ENCODE peak calls at places on chromosome 18, in seven cellular contexts. O is stomach, W is transverse colon, E is HepG2, S is K562, M is upper lobe of left lung, Z is GM12878. D is an unnamed sample.

GRCh38 chr18:70499218-70499691 is 210.4 kb downstream of the SOCS6 start:
- DNase-seq in O (no peak), W (no peak), E (no peak), S (no peak), M (peak; percentile 75), Z (no peak), D (no peak)

GRCh38 chr18:44945847-44946490 is 265.3 kb downstream of the SETBP1 start:
- DNase-seq in O (no peak), W (no peak), E (no peak), S (no peak), M (no peak), Z (no peak), D (no peak)

GRCh38 chr18:4869101-4869500 is 328.0 kb downstream of the AKAIN1 start:
- DNase-seq in O (no peak), W (no peak), E (no peak), S (no peak), M (no peak), Z (no peak), D (no peak)

GRCh38 chr18:46320928-46321855 is 217.0 kb downstream of the HAUS1 start:
- DNase-seq in O (no peak), W (no peak), E (no peak), S (no peak), M (no peak), Z (no peak), D (no peak)

GRCh38 chr18:36349552-36349951 is 52.0 kb downstream of the FHOD3 start:
- DNase-seq in O (no peak), W (no peak), E (no peak), S (no peak), M (no peak), Z (no peak), D (peak; percentile 74)

GRCh38 chr18:51361130-51361860 is 163.8 kb upstream of the MEX3C start:
- DNase-seq in O (no peak), W (no peak), E (peak; percentile 60), S (no peak), M (no peak), Z (peak; percentile 11), D (no peak)

GRCh38 chr18:59052965-59053960 is 86.4 kb upstream of the SEC11C start:
- DNase-seq in O (peak; percentile 40), W (no peak), E (no peak), S (no peak), M (no peak), Z (no peak), D (no peak)

GRCh38 chr18:43888601-43889000 is 611.3 kb upstream of the SYT4 start:
- DNase-seq in O (no peak), W (no peak), E (no peak), S (no peak), M (no peak), Z (no peak), D (no peak)

GRCh38 chr18:47247036-47247832 is 4.2 kb downstream of the SKOR2 start:
- DNase-seq in O (no peak), W (no peak), E (no peak), S (no peak), M (peak; percentile 83), Z (no peak), D (no peak)

GRCh38 chr18:10661333-10661732 is 135.5 kb downstream of the NAPG start:
- DNase-seq in O (no peak), W (no peak), E (no peak), S (no peak), M (no peak), Z (no peak), D (no peak)

GRCh38 chr18:72197598-72197997 is 346.5 kb downstream of the CBLN2 start:
- DNase-seq in O (no peak), W (no peak), E (no peak), S (no peak), M (no peak), Z (no peak), D (no peak)

GRCh38 chr18:32772580-32773186 is at the start of gene KLHL14:
- DNase-seq in O (no peak), W (no peak), E (no peak), S (no peak), M (no peak), Z (no peak), D (no peak)

GRCh38 chr18:64201781-64202180 is 52.9 kb upstream of the LINC00305 start:
- DNase-seq in O (no peak), W (no peak), E (no peak), S (no peak), M (no peak), Z (no peak), D (no peak)

GRCh38 chr18:28189400-28190239 is 12.7 kb upstream of the CDH2 start:
- DNase-seq in O (peak; percentile 58), W (no peak), E (peak; percentile 54), S (peak; percentile 48), M (no peak), Z (peak; percentile 5), D (no peak)

GRCh38 chr18:22169889-22170420 is 566 bp downstream of the GATA6 start:
- DNase-seq in O (no peak), W (no peak), E (peak; percentile 7), S (peak; percentile 35), M (peak; percentile 90), Z (no peak), D (peak; percentile 89)

GRCh38 chr18:78780719-78781600 is 198.7 kb upstream of the SALL3 start:
- DNase-seq in O (peak; percentile 17), W (no peak), E (no peak), S (no peak), M (peak; percentile 69), Z (no peak), D (no peak)

GRCh38 chr18:71212222-71212621 is 923.4 kb downstream of the SOCS6 start:
- DNase-seq in O (no peak), W (no peak), E (no peak), S (no peak), M (peak; percentile 54), Z (no peak), D (no peak)

GRCh38 chr18:14978962-14979535 is 231.1 kb downstream of the ANKRD30B start:
- DNase-seq in O (no peak), W (peak; percentile 59), E (peak; percentile 23), S (peak; percentile 5), M (no peak), Z (no peak), D (peak; percentile 79)

GRCh38 chr18:31512203-31512764 is 14.3 kb downstream of the DSG2 start:
- DNase-seq in O (peak; percentile 32), W (peak; percentile 84), E (peak; percentile 97), S (no peak), M (no peak), Z (no peak), D (no peak)

GRCh38 chr18:34991561-34991960 is 49.7 kb upstream of the MAPRE2 start:
- DNase-seq in O (no peak), W (no peak), E (no peak), S (no peak), M (no peak), Z (no peak), D (no peak)

GRCh38 chr18:31740180-31740579 is 20.5 kb downstream of the SLC25A52 start:
- DNase-seq in O (peak; percentile 39), W (no peak), E (no peak), S (no peak), M (no peak), Z (no peak), D (no peak)

GRCh38 chr18:48594725-48595124 is 55.9 kb downstream of the CTIF start:
- DNase-seq in O (no peak), W (no peak), E (no peak), S (no peak), M (no peak), Z (no peak), D (no peak)

GRCh38 chr18:61581578-61582204 is 248.5 kb downstream of the CDH20 start:
- DNase-seq in O (peak; percentile 86), W (peak; percentile 79), E (peak; percentile 14), S (peak; percentile 76), M (peak; percentile 91), Z (no peak), D (peak; percentile 94)
- TF ChIP-seq POLR2AphosphoS5 in O (no peak), W (no peak), E (no peak), S (no peak), M (no peak), Z (no peak), D (peak; percentile 22)

DNA sequence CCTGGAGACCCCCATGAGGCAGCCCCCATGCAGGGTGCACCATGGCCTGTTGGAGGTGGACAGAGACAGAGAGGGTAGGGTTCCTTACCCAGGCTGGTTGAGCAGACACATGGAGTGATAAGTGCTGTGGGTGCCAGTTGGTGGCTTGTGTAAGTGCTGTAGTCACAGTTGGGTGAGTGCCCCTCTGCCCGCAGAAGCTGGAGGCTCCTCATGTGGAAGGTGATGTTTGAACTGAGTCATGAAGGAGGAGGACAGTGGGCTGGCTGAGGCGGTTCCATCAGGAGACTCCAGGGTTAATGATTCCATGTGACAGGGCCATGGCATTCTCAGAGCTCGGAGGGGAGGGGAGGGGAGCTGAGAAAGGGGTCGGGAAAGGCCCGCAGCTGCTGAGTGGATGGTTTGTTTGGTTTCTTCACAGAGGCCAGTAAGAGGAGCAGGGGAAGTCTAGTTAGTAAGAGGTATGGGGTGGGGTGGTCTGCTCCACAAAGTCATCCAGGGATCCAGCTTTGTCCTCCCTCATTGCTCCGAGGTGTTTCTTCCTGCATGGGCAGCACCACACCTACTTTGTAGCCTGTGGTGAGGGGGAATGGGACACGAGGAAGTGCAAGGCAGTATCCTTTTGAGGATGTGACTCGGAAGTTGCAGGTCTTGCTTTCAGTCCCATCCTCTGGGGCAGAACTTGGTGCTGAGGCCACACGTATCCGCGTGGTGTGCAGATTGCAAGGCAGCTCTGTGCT is 13.6 kb downstream of the IMPA2 start:
- DNase-seq in O (peak; percentile 54), W (no peak), E (peak; percentile 75), S (no peak), M (no peak), Z (no peak), D (no peak)
- H3K27ac ChIP-seq in O (peak overlapping the region; percentile 85), W (peak overlapping the region; percentile 78), E (peak overlapping the region; percentile 70), S (no peak overlapping the region), M (peak overlapping the region; percentile 82), Z (no peak overlapping the region), D (peak overlapping the region; percentile 77)

DNA sequence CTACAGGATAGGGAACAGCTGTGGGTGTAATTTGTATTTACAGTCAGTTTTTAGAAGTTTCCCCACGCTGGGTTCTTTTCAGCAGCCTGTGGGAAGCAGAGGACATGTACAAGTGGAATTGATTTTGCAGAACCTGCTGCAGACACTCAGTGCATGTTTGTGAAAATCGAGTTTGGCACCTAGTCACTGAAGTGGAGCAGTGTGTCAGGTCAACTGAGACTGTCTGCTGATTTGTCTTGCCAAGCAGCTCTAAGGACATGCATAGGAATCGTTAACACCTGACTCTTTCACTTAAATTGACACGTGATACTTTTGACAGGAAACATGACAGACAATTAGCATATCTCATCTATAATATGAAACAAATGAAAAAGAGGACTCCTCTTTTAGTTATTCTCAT is 416.6 kb downstream of the TMX3 start:
- DNase-seq in O (no peak), W (no peak), E (no peak), S (no peak), M (no peak), Z (no peak), D (no peak)
- TF ChIP-seq EP300 in O (no peak), W (no peak), E (no peak), S (no peak), M (no peak), Z (no peak), D (no peak)

GRCh38 chr18:75034937-75035336 is 174.0 kb downstream of the PTGR3 start:
- DNase-seq in O (no peak), W (no peak), E (no peak), S (no peak), M (no peak), Z (no peak), D (peak; percentile 39)
- TF ChIP-seq POLR2AphosphoS5 in O (no peak), W (peak; percentile 78), E (no peak), S (no peak), M (no peak), Z (no peak), D (no peak)

D was measured in esophagus muscularis mucosa.